ENCODE peak calls at places on chromosome 12, in four cellular contexts. E is lung, P is transverse colon, Q is OCI-LY7. I is an unnamed sample.

GRCh38 chr12:40959041-40959440 is 229.1 kb upstream of the PDZRN4 start:
- DNase-seq in E (no peak), P (no peak), Q (no peak), I (no peak)

GRCh38 chr12:93777249-93777648 is 100.1 kb downstream of the CRADD start:
- DNase-seq in E (no peak), P (no peak), Q (no peak), I (no peak)

GRCh38 chr12:50859621-50860020 is 16.9 kb downstream of the TMPRSS12 start:
- DNase-seq in E (no peak), P (no peak), Q (no peak), I (no peak)

GRCh38 chr12:21991526-21991925 is 50.3 kb upstream of the ABCC9 start:
- DNase-seq in E (no peak), P (no peak), Q (no peak), I (no peak)

GRCh38 chr12:110957652-110958051 is 37.3 kb upstream of the MYL2 start:
- DNase-seq in E (no peak), P (no peak), Q (no peak), I (no peak)

GRCh38 chr12:96720363-96720705 is 186.7 kb upstream of the NEDD1 start:
- DNase-seq in E (no peak), P (peak; percentile 8), Q (peak; percentile 22), I (no peak)

GRCh38 chr12:112837629-112838191 is 46.2 kb downstream of the RPH3A start:
- DNase-seq in E (no peak), P (no peak), Q (no peak), I (no peak)

GRCh38 chr12:125218952-125219351 is 153.7 kb downstream of the AACS start:
- DNase-seq in E (no peak), P (no peak), Q (no peak), I (no peak)

GRCh38 chr12:120684523-120684932 is 2.4 kb upstream of the MLEC start:
- DNase-seq in E (no peak), P (no peak), Q (no peak), I (no peak)

GRCh38 chr12:106123551-106123991 is 15.2 kb downstream of the NUAK1 start:
- DNase-seq in E (no peak), P (peak; percentile 34), Q (no peak), I (no peak)

GRCh38 chr12:106128526-106129430 is 10.0 kb downstream of the NUAK1 start:
- DNase-seq in E (no peak), P (no peak), Q (no peak), I (no peak)

GRCh38 chr12:106125351-106126085 is 13.2 kb downstream of the NUAK1 start:
- DNase-seq in E (no peak), P (no peak), Q (no peak), I (no peak)

GRCh38 chr12:106127289-106128126 is 11.2 kb downstream of the NUAK1 start:
- DNase-seq in E (no peak), P (no peak), Q (no peak), I (no peak)

DNA sequence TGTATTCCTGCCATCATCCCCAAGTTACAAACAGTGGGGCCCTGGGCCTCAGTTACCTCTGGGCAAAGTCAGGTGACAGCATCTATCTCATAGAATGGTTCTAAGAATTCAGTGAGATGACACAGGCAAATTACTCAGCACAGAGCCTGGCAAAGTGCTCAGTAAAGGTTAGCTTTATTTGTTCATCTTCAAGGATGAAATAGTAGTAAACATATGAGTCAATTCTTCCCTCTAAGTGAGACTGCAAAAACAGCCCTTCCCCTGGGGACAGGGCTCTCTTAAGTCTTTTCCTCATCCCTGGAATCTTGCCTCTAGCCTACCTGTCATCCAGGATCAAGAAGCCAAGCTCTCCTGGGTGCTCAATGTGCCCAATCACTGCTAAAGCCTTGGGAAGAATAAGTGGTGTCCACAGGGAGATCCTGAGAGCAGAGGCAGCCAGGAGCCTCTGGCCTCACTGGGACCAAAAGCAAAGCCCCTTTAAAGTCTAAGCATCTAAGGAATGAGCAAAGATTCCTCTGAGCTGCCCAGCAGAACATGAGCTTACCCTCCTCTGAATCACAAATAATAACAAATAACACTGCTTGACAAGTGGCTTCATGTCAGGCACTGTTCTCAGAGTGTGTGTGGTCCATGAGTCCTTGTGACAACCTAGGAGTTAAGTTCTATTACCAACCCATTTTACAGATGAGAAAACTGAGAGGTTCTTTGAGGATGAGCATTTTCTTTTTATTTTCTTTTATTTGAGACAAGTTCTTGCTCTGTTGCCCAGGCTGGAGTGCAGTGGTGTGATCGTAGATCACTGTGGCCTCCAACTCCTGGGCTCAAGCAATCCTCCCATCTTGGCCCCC is 12.1 kb downstream of the NUAK1 start:
- DNase-seq in E (no peak), P (no peak), Q (no peak), I (no peak)
- H3K4me1 ChIP-seq in E (peaks cover 22% of the 10 kb centered on the region), P (peaks cover 14% of the 10 kb centered on the region), Q (no peaks in the 10 kb centered on the region), I (no peaks in the 10 kb centered on the region)

GRCh38 chr12:101207086-101207780 is 2.8 kb downstream of the SLC5A8 start:
- DNase-seq in E (no peak), P (no peak), Q (no peak), I (no peak)

GRCh38 chr12:101204598-101205304 is 5.3 kb downstream of the SLC5A8 start:
- DNase-seq in E (no peak), P (no peak), Q (no peak), I (no peak)

GRCh38 chr12:101209319-101210302 is at the start of gene SLC5A8:
- DNase-seq in E (peak; percentile 34), P (peak; percentile 9), Q (no peak), I (no peak)
- H3K4me3 ChIP-seq in E (peak within 1 kb of the TSS; percentile 33), P (no peak within 1 kb of the TSS), Q (no peak within 1 kb of the TSS), I (no peak within 1 kb of the TSS)

DNA sequence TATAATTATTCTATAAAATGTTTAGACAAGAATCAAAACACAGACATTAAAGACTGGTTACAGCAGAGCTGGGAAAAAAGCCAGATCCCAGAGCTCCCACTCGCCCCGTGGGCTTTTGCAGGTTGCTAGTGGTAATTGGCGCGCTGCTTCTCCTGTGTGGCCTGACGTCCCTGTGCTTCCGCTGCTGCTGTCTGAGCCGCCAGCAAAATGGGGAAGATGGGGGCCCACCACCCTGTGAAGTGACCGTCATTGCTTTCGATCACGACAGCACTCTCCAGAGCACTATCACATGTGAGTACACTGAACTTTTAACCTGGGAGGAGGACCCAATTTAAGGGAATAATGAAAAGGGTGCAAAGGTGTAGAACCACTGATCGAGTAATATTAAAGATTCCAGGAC is 7.5 kb downstream of the TMEM52B start:
- DNase-seq in E (peak; percentile 35), P (peak; percentile 39), Q (no peak), I (peak; percentile 66)
- H3K4me1 ChIP-seq in E (no peaks in the 10 kb centered on the region), P (no peaks in the 10 kb centered on the region), Q (peaks cover 24% of the 10 kb centered on the region), I (no peaks in the 10 kb centered on the region)

GRCh38 chr12:7502612-7503011 is 965 bp downstream of the CD163 start:
- DNase-seq in E (no peak), P (no peak), Q (no peak), I (no peak)
- H3K4me3 ChIP-seq in E (no peak overlapping the region), P (no peak overlapping the region), Q (no peak overlapping the region), I (peak overlapping the region; percentile 19)

GRCh38 chr12:104643921-104644669 is 187.3 kb downstream of the CHST11 start:
- DNase-seq in E (no peak), P (peak; percentile 61), Q (peak; percentile 65), I (no peak)
- H3K4me1 ChIP-seq in E (peaks cover 15% of the 10 kb centered on the region), P (no peaks in the 10 kb centered on the region), Q (peaks cover 18% of the 10 kb centered on the region), I (no peaks in the 10 kb centered on the region)